ENCODE peak calls at places on chromosome 16, in six cellular contexts. T is HTR-8/SVneo; V is stimulated activated naive CD8-positive, alpha-beta T cell treated with anti-CD3 and anti-CD28 coated beads, Interleukin-15, Interleukin-2, amounts not matched to agents 100 U/mL and 50 U/mL, for 24 hours; S is cardiac septum; G is occipital lobe; Q is stimulated activated CD4-positive, alpha-beta T cell treated with anti-CD3 and anti-CD28 coated beads, Interleukin-2, amount 100 ng/mL, for 24 hours. A is an unnamed sample.

GRCh38 chr16:2072926-2073325 is 25.1 kb downstream of the TSC2 start:
- DNase-seq in G (no peak), V (no peak), S (no peak), T (no peak), Q (no peak), A (no peak)

GRCh38 chr16:61313931-61314330 is 722.3 kb downstream of the CDH8 start:
- DNase-seq in S (no peak), G (no peak), V (no peak), T (no peak), Q (no peak), A (no peak)

GRCh38 chr16:9846362-9847099 is 335.7 kb downstream of the GRIN2A start:
- DNase-seq in G (no peak), Q (no peak), T (no peak), S (no peak), V (no peak), A (no peak)

GRCh38 chr16:14298374-14299122 is 227.4 kb downstream of the MRTFB start:
- DNase-seq in V (no peak), Q (no peak), G (no peak), S (no peak), T (no peak), A (no peak)

GRCh38 chr16:12262454-12263180 is 286.1 kb downstream of the SNX29 start:
- DNase-seq in G (no peak), T (no peak), Q (no peak), V (no peak), S (no peak), A (no peak)

GRCh38 chr16:57810197-57811024 is 8.1 kb upstream of the KIFC3 start:
- DNase-seq in Q (peak; percentile 79), V (peak; percentile 77), S (peak; percentile 96), T (peak; percentile 95), G (peak; percentile 30), A (peak; percentile 80)

GRCh38 chr16:84842516-84843148 is 22.8 kb downstream of the CRISPLD2 start:
- DNase-seq in T (no peak), G (no peak), V (no peak), Q (no peak), S (no peak), A (no peak)

GRCh38 chr16:64983983-64984382 is 137.9 kb downstream of the CDH11 start:
- DNase-seq in S (no peak), V (peak; percentile 6), G (peak; percentile 7), T (no peak), Q (no peak), A (no peak)

GRCh38 chr16:3857189-3858013 is 23.1 kb downstream of the CREBBP start:
- DNase-seq in T (no peak), Q (no peak), V (no peak), G (no peak), S (no peak), A (peak; percentile 80)

GRCh38 chr16:56932588-56933265 is 785 bp downstream of the HERPUD1 start:
- DNase-seq in Q (peak; percentile 50), S (peak; percentile 92), V (peak; percentile 56), T (peak; percentile 55), G (peak; percentile 74), A (peak; percentile 56)

GRCh38 chr16:68367891-68368601 is 57.2 kb downstream of the PRMT7 start:
- DNase-seq in G (no peak), S (no peak), T (no peak), Q (no peak), V (no peak), A (no peak)

GRCh38 chr16:78659216-78659615 is 559.8 kb downstream of the WWOX start:
- DNase-seq in V (no peak), S (no peak), Q (no peak), G (no peak), T (no peak), A (no peak)

GRCh38 chr16:51637744-51638100 is 486.7 kb upstream of the SALL1 start:
- DNase-seq in G (no peak), Q (no peak), S (no peak), T (no peak), V (no peak), A (no peak)

GRCh38 chr16:86519649-86520316 is 9.5 kb downstream of the FOXF1 start:
- DNase-seq in T (peak; percentile 79), Q (peak; percentile 68), S (no peak), G (no peak), V (peak; percentile 62), A (peak; percentile 31)

GRCh38 chr16:27373312-27373711 is 28.7 kb upstream of the IL21R start:
- DNase-seq in G (no peak), V (no peak), S (no peak), Q (no peak), T (no peak), A (no peak)

GRCh38 chr16:17026600-17027242 is 444.0 kb downstream of the XYLT1 start:
- DNase-seq in S (no peak), G (no peak), T (no peak), V (peak; percentile 33), Q (peak; percentile 28), A (no peak)

GRCh38 chr16:30503403-30504296 is 22.7 kb downstream of the ZNF768 start:
- DNase-seq in V (no peak), G (no peak), Q (no peak), T (no peak), S (no peak), A (no peak)

GRCh38 chr16:75860654-75861053 is 134.4 kb upstream of the CPHXL start:
- DNase-seq in T (no peak), Q (no peak), V (no peak), S (no peak), G (peak; percentile 78), A (no peak)

GRCh38 chr16:67406628-67407027 is 9.6 kb downstream of the ZDHHC1 start:
- DNase-seq in G (no peak), Q (no peak), T (peak; percentile 79), V (no peak), S (no peak), A (no peak)

GRCh38 chr16:87733190-87733589 is 32.6 kb downstream of the KLHDC4 start:
- DNase-seq in S (no peak), Q (no peak), G (no peak), T (no peak), V (no peak), A (no peak)

GRCh38 chr16:87487361-87487924 is 5.4 kb downstream of the ZCCHC14 start:
- DNase-seq in G (peak; percentile 39), V (no peak), Q (peak; percentile 28), T (no peak), S (no peak), A (no peak)

GRCh38 chr16:78996806-78997205 is 603.7 kb downstream of the MAF start:
- DNase-seq in S (no peak), Q (no peak), G (peak; percentile 31), T (no peak), V (no peak), A (no peak)

GRCh38 chr16:55539488-55539887 is 27.0 kb upstream of the CAPNS2 start:
- DNase-seq in S (no peak), G (no peak), Q (no peak), V (no peak), T (no peak), A (no peak)

GRCh38 chr16:19344224-19344801 is 58.8 kb downstream of the CLEC19A start:
- DNase-seq in Q (no peak), G (no peak), V (no peak), T (no peak), S (no peak), A (no peak)

GRCh38 chr16:1054660-1055556 is 17.6 kb upstream of the SSTR5 start:
- DNase-seq in Q (peak; percentile 55), V (peak; percentile 60), S (no peak), G (peak; percentile 54), T (peak; percentile 82), A (no peak)

GRCh38 chr16:75559564-75560372 is 3.7 kb upstream of the TMEM231 start:
- DNase-seq in Q (no peak), G (no peak), S (no peak), T (no peak), V (no peak), A (no peak)

GRCh38 chr16:56279132-56279531 is 87.8 kb downstream of the GNAO1 start:
- DNase-seq in V (peak; percentile 64), G (no peak), S (no peak), Q (peak; percentile 56), T (no peak), A (no peak)

GRCh38 chr16:11164482-11165270 is 91.3 kb downstream of the SOCS1 start:
- DNase-seq in V (no peak), T (no peak), Q (no peak), G (no peak), S (no peak), A (no peak)

GRCh38 chr16:68229431-68230175 is 6.3 kb downstream of the ESRP2 start:
- DNase-seq in Q (no peak), T (peak; percentile 74), G (no peak), V (no peak), S (no peak), A (no peak)

GRCh38 chr16:57341441-57342303 is 16.9 kb upstream of the CCL22 start:
- DNase-seq in G (no peak), T (no peak), V (no peak), S (peak; percentile 44), Q (no peak), A (no peak)

GRCh38 chr16:29290631-29291247 is 115.8 kb downstream of the NPIPB11 start:
- DNase-seq in S (peak; percentile 97), T (peak; percentile 88), Q (peak; percentile 62), G (peak; percentile 61), V (peak; percentile 73), A (peak; percentile 30)

GRCh38 chr16:50719401-50720337 is 22.2 kb upstream of the CYLD start:
- DNase-seq in Q (no peak), S (no peak), G (no peak), V (no peak), T (no peak), A (no peak)

GRCh38 chr16:29306953-29307597 is 99.4 kb downstream of the NPIPB11 start:
- DNase-seq in V (no peak), G (no peak), Q (no peak), T (no peak), S (no peak), A (no peak)

GRCh38 chr16:76668207-76668725 is 391.1 kb downstream of the CNTNAP4 start:
- DNase-seq in V (no peak), S (no peak), G (no peak), T (no peak), Q (no peak), A (no peak)

GRCh38 chr16:49952386-49952785 is 72.6 kb upstream of the CNEP1R1 start:
- DNase-seq in Q (no peak), G (no peak), S (no peak), T (peak; percentile 70), V (no peak), A (no peak)

A was measured in GF-D8.